ENCODE peak calls at places on chromosomes 16 and 17, in five cellular contexts. D, S, M, Z and Y are unnamed samples.

GRCh38 chr17:1491406-1492248 is 859 bp downstream of the MYO1C start:
- DNase-seq in Z (no peak), D (no peak), M (peak), S (peak), Y (peak)

GRCh38 chr16:57264950-57265371 is 19.5 kb downstream of the PLLP start:
- DNase-seq in Z (no peak), M (no peak), D (no peak), S (no peak), Y (no peak)

GRCh38 chr16:58034786-58035185 is 9.2 kb downstream of the MMP15 start:
- DNase-seq in S (no peak), D (no peak), M (no peak), Z (no peak), Y (no peak)

GRCh38 chr17:78956254-78956653 is 23.5 kb downstream of the LGALS3BP start:
- DNase-seq in M (no peak), Z (no peak), D (no peak), S (no peak), Y (no peak)

GRCh38 chr17:66810951-66811682 is 23.8 kb upstream of the CACNG5 start:
- DNase-seq in S (no peak), M (no peak), Z (no peak), D (no peak), Y (no peak)

GRCh38 chr17:4043862-4044261 is 79.6 kb upstream of the ATP2A3 start:
- DNase-seq in Z (no peak), S (peak), D (no peak), M (peak), Y (no peak)

GRCh38 chr17:79937981-79938695 is 97.5 kb downstream of the TBC1D16 start:
- DNase-seq in S (no peak), M (no peak), Z (no peak), D (no peak), Y (no peak)

GRCh38 chr17:75645889-75646625 is 12.8 kb downstream of the SMIM5 start:
- DNase-seq in M (no peak), Z (no peak), S (no peak), D (no peak), Y (no peak)

GRCh38 chr16:376817-377418 is 4.9 kb downstream of the PGAP6 start:
- DNase-seq in S (no peak), Z (no peak), D (no peak), M (no peak), Y (no peak)

GRCh38 chr17:15441315-15441714 is 26.1 kb downstream of the CDRT4 start:
- DNase-seq in Z (no peak), D (no peak), M (no peak), S (no peak), Y (no peak)

GRCh38 chr17:13477180-13477611 is 124.5 kb downstream of the HS3ST3A1 start:
- DNase-seq in D (peak), S (no peak), M (no peak), Z (no peak), Y (no peak)

GRCh38 chr17:81386646-81387234 is 8.5 kb upstream of the BAHCC1 start:
- DNase-seq in Z (no peak), S (no peak), D (no peak), M (no peak), Y (no peak)

GRCh38 chr17:7549401-7550055 is 670 bp downstream of the TNFSF12 start:
- DNase-seq in S (no peak), D (no peak), Z (no peak), M (peak), Y (no peak)

GRCh38 chr16:71288890-71289731 is at the start of gene CMTR2:
- DNase-seq in D (peak), M (peak), Z (peak), S (peak), Y (peak)

GRCh38 chr17:11814655-11815262 is 182.5 kb downstream of the ZNF18 start:
- DNase-seq in S (no peak), D (peak), Z (no peak), M (no peak), Y (no peak)

GRCh38 chr17:81842378-81842724 is 7.5 kb upstream of the PPP1R27 start:
- DNase-seq in Z (no peak), M (no peak), D (no peak), S (no peak), Y (no peak)